ENCODE peak calls at places on chromosomes 2 and 18, in nine cellular contexts. K is heart right ventricle; J is NT2/D1; Y is kidney epithelial cell; S is lower lobe of right lung; E is CD8-positive, alpha-beta T cell; P is left ventricle myocardium inferior; U is fibroblast of lung; F is tibial nerve. C is an unnamed sample.

GRCh38 chr18:75047240-75047639 is 161.7 kb downstream of the PTGR3 start:
- DNase-seq in E (no peak), U (no peak), F (no peak), P (no peak), Y (no peak), S (no peak), J (no peak), K (peak; percentile 42), C (no peak)

GRCh38 chr2:197760293-197760657 is 24.8 kb downstream of the BOLL start:
- DNase-seq in J (no peak), P (peak; percentile 17), S (peak; percentile 20), U (no peak), F (no peak), E (no peak), Y (no peak), K (peak; percentile 12), C (no peak)

GRCh38 chr18:477565-477964 is 22.9 kb downstream of the COLEC12 start:
- DNase-seq in U (no peak), E (no peak), K (no peak), S (no peak), J (no peak), F (no peak), Y (no peak), P (no peak), C (no peak)

GRCh38 chr2:44804406-44805235 is 136.9 kb upstream of the SIX3 start:
- DNase-seq in F (no peak), K (no peak), P (no peak), S (no peak), E (no peak), Y (no peak), J (no peak), U (no peak), C (no peak)

GRCh38 chr2:48707466-48707865 is 48.1 kb downstream of the LHCGR start:
- DNase-seq in K (no peak), E (no peak), U (no peak), J (no peak), P (no peak), S (peak; percentile 65), F (no peak), Y (no peak), C (no peak)

GRCh38 chr2:240889601-240890560 is 6.1 kb downstream of the MAB21L4 start:
- DNase-seq in E (no peak), S (peak; percentile 43), P (no peak), J (no peak), U (no peak), K (no peak), Y (no peak), F (no peak), C (no peak)

GRCh38 chr2:111642576-111643327 is 241.2 kb downstream of the ANAPC1 start:
- DNase-seq in Y (no peak), F (no peak), P (no peak), K (no peak), U (no peak), E (no peak), S (no peak), J (no peak), C (no peak)

GRCh38 chr2:167177196-167177595 is 288.9 kb downstream of the XIRP2 start:
- DNase-seq in P (no peak), Y (no peak), J (no peak), F (no peak), E (no peak), S (no peak), U (peak; percentile 67), K (no peak), C (no peak)

GRCh38 chr2:179981085-179981484 is 26.0 kb downstream of the CWC22 start:
- DNase-seq in E (no peak), U (peak; percentile 4), J (no peak), P (no peak), S (no peak), F (no peak), K (no peak), Y (no peak), C (no peak)

GRCh38 chr2:141029424-141030078 is 1101.3 kb downstream of the LRP1B start:
- DNase-seq in F (no peak), S (no peak), E (no peak), J (no peak), P (no peak), U (no peak), K (no peak), Y (no peak), C (no peak)

GRCh38 chr18:11982981-11983380 is 1.7 kb downstream of the IMPA2 start:
- DNase-seq in K (no peak), P (no peak), J (no peak), S (no peak), Y (no peak), E (no peak), F (no peak), U (no peak), C (no peak)

GRCh38 chr18:53153281-53153680 is 813.3 kb downstream of the DCC start:
- DNase-seq in Y (no peak), P (no peak), F (no peak), U (no peak), S (no peak), E (no peak), K (no peak), J (peak; percentile 2), C (no peak)

GRCh38 chr2:22110244-22110651 is 986.5 kb downstream of the TDRD15 start:
- DNase-seq in P (no peak), J (no peak), E (no peak), F (no peak), K (no peak), U (peak; percentile 1), Y (no peak), S (no peak), C (no peak)

GRCh38 chr2:160932960-160933359 is 227.3 kb upstream of the TANK start:
- DNase-seq in P (no peak), S (no peak), U (peak; percentile 74), E (no peak), F (no peak), J (no peak), K (no peak), Y (no peak), C (no peak)

GRCh38 chr2:179274749-179275148 is 10.1 kb upstream of the SESTD1 start:
- DNase-seq in S (no peak), Y (no peak), K (no peak), F (no peak), J (no peak), E (no peak), P (no peak), U (no peak), C (no peak)

GRCh38 chr2:53970095-53970897 is 497 bp downstream of the PSME4 start:
- DNase-seq in E (peak; percentile 61), Y (no peak), U (peak; percentile 37), S (peak; percentile 65), K (peak; percentile 45), F (peak; percentile 32), P (peak; percentile 22), J (peak; percentile 11), C (no peak)

GRCh38 chr2:96157649-96158553 is 12.7 kb upstream of the DUSP2 start:
- DNase-seq in P (no peak), K (no peak), U (no peak), J (no peak), Y (no peak), F (no peak), E (peak; percentile 82), S (peak; percentile 53), C (peak; percentile 47)

GRCh38 chr2:9460441-9461017 is 13.8 kb upstream of the IAH1 start:
- DNase-seq in S (no peak), J (no peak), K (no peak), P (no peak), E (no peak), Y (no peak), U (no peak), F (no peak), C (no peak)

GRCh38 chr2:9462872-9463697 is 11.3 kb upstream of the IAH1 start:
- DNase-seq in P (no peak), K (no peak), U (no peak), F (no peak), J (no peak), Y (no peak), S (no peak), E (no peak), C (no peak)

GRCh38 chr2:9465170-9465569 is 9.2 kb upstream of the IAH1 start:
- DNase-seq in S (no peak), U (no peak), F (no peak), E (no peak), Y (no peak), K (no peak), P (no peak), J (no peak), C (no peak)

GRCh38 chr2:9463698-9464034 is 10.7 kb upstream of the IAH1 start:
- DNase-seq in J (no peak), E (no peak), Y (no peak), F (no peak), S (no peak), K (no peak), P (no peak), U (peak; percentile 37), C (no peak)

GRCh38 chr2:9462313-9462712 is 12.0 kb upstream of the IAH1 start:
- DNase-seq in Y (no peak), P (no peak), J (no peak), E (no peak), S (no peak), U (no peak), F (no peak), K (no peak), C (no peak)
- H3K36me3 ChIP-seq in Y (peaks cover 1% of the 10 kb centered on the region), P (peaks cover 46% of the 10 kb centered on the region), J (peaks cover 48% of the 10 kb centered on the region), E (peaks cover 9% of the 10 kb centered on the region), S (peaks cover 53% of the 10 kb centered on the region), U (peaks cover 5% of the 10 kb centered on the region), F (no peaks in the 10 kb centered on the region), K (peaks cover 95% of the 10 kb centered on the region), C (peaks cover 49% of the 10 kb centered on the region)

GRCh38 chr2:73981081-73981968 is 3.4 kb upstream of the TET3 start:
- DNase-seq in F (no peak), E (no peak), K (no peak), U (no peak), J (no peak), S (peak; percentile 76), P (no peak), Y (no peak), C (no peak)
- H3K36me3 ChIP-seq in F (no peaks in the 10 kb centered on the region), E (no peaks in the 10 kb centered on the region), K (no peaks in the 10 kb centered on the region), U (no peaks in the 10 kb centered on the region), J (peaks cover 4% of the 10 kb centered on the region), S (no peaks in the 10 kb centered on the region), P (no peaks in the 10 kb centered on the region), Y (no peaks in the 10 kb centered on the region), C (peaks cover 2% of the 10 kb centered on the region)

GRCh38 chr2:55311444-55311870 is 42.4 kb upstream of the MTIF2 start:
- DNase-seq in E (no peak), U (peak; percentile 68), J (no peak), Y (peak; percentile 12), K (no peak), S (no peak), P (no peak), F (no peak), C (no peak)

GRCh38 chr2:55309441-55309840 is 40.4 kb upstream of the MTIF2 start:
- DNase-seq in F (no peak), P (no peak), E (no peak), Y (peak; percentile 12), S (no peak), K (no peak), J (no peak), U (peak; percentile 66), C (no peak)

GRCh38 chr2:55314985-55315384 is 46.0 kb upstream of the MTIF2 start:
- DNase-seq in F (no peak), K (no peak), Y (no peak), E (no peak), J (no peak), P (no peak), U (no peak), S (no peak), C (no peak)
- H3K36me3 ChIP-seq in F (no peaks in the 10 kb centered on the region), K (peaks cover 95% of the 10 kb centered on the region), Y (no peaks in the 10 kb centered on the region), E (peaks cover 3% of the 10 kb centered on the region), J (peaks cover 64% of the 10 kb centered on the region), P (peaks cover 70% of the 10 kb centered on the region), U (peaks cover 2% of the 10 kb centered on the region), S (peaks cover 89% of the 10 kb centered on the region), C (peaks cover 77% of the 10 kb centered on the region)

GRCh38 chr2:241913703-241914102 is 44.2 kb downstream of the RTP5 start:
- DNase-seq in E (no peak), F (no peak), P (no peak), Y (no peak), K (no peak), S (no peak), J (no peak), U (no peak), C (no peak)
- H3K36me3 ChIP-seq in E (no peaks in the 10 kb centered on the region), F (no peaks in the 10 kb centered on the region), P (no peaks in the 10 kb centered on the region), Y (no peaks in the 10 kb centered on the region), K (no peaks in the 10 kb centered on the region), S (no peaks in the 10 kb centered on the region), J (peaks cover 3% of the 10 kb centered on the region), U (no peaks in the 10 kb centered on the region), C (no peaks in the 10 kb centered on the region)